ENCODE peak calls at places on chromosome 11, in seven cellular contexts. O is IMR-90, R is psoas muscle, M is fibroblast of lung, E is mucosa of descending colon, Z is GM12865, K is fibroblast of pulmonary artery. B is an unnamed sample.

GRCh38 chr11:122019908-122020694 is 95.9 kb downstream of the BLID start:
- DNase-seq in O (no peak), R (no peak), M (no peak), E (no peak), Z (no peak), K (no peak), B (no peak)

GRCh38 chr11:68269414-68270081 is 2.2 kb downstream of the C11orf24 start:
- DNase-seq in O (peak), R (no peak), M (peak), E (no peak), Z (no peak), K (peak), B (no peak)

GRCh38 chr11:126282742-126283591 is at the start of gene TIRAP:
- DNase-seq in O (peak), R (peak), M (peak), E (peak), Z (peak), K (peak), B (peak)

GRCh38 chr11:34600339-34601084 is 20.4 kb upstream of the EHF start:
- DNase-seq in O (peak), R (no peak), M (no peak), E (peak), Z (no peak), K (peak), B (peak)

GRCh38 chr11:36452231-36452630 is 57.8 kb downstream of the TRAF6 start:
- DNase-seq in O (peak), R (no peak), M (peak), E (no peak), Z (no peak), K (peak), B (no peak)

GRCh38 chr11:68997124-68997994 is 15.7 kb downstream of the MRGPRF start:
- DNase-seq in O (no peak), R (no peak), M (no peak), E (peak), Z (no peak), K (no peak), B (no peak)

GRCh38 chr11:27241316-27242122 is 121.5 kb downstream of the CCDC34 start:
- DNase-seq in O (peak), R (no peak), M (peak), E (no peak), Z (no peak), K (peak), B (no peak)

GRCh38 chr11:58900479-58901420 is 38.5 kb upstream of the GLYATL1 start:
- DNase-seq in O (peak), R (peak), M (peak), E (peak), Z (peak), K (peak), B (no peak)

GRCh38 chr11:76769645-76770586 is 13.2 kb upstream of the TSKU start:
- DNase-seq in O (peak), R (no peak), M (peak), E (peak), Z (no peak), K (peak), B (no peak)

GRCh38 chr11:109933126-109933525 is 160.1 kb upstream of the ZC3H12C start:
- DNase-seq in O (peak), R (no peak), M (peak), E (no peak), Z (no peak), K (peak), B (no peak)

GRCh38 chr11:35112056-35112845 is 26.7 kb upstream of the CD44 start:
- DNase-seq in O (peak), R (no peak), M (no peak), E (no peak), Z (no peak), K (no peak), B (no peak)

GRCh38 chr11:65727865-65728264 is 7.3 kb upstream of the RNASEH2C start:
- DNase-seq in O (no peak), R (no peak), M (no peak), E (no peak), Z (no peak), K (no peak), B (peak)

GRCh38 chr11:65722261-65722660 is 1.7 kb upstream of the RNASEH2C start:
- DNase-seq in O (no peak), R (no peak), M (no peak), E (no peak), Z (no peak), K (no peak), B (no peak)

GRCh38 chr11:65726660-65727059 is 6.1 kb upstream of the RNASEH2C start:
- DNase-seq in O (no peak), R (no peak), M (no peak), E (no peak), Z (no peak), K (no peak), B (peak)
- TF ChIP-seq CTCF in O (no peak), R (no peak), M (peak), E (no peak), Z (peak), K (peak), B (no peak)

DNA sequence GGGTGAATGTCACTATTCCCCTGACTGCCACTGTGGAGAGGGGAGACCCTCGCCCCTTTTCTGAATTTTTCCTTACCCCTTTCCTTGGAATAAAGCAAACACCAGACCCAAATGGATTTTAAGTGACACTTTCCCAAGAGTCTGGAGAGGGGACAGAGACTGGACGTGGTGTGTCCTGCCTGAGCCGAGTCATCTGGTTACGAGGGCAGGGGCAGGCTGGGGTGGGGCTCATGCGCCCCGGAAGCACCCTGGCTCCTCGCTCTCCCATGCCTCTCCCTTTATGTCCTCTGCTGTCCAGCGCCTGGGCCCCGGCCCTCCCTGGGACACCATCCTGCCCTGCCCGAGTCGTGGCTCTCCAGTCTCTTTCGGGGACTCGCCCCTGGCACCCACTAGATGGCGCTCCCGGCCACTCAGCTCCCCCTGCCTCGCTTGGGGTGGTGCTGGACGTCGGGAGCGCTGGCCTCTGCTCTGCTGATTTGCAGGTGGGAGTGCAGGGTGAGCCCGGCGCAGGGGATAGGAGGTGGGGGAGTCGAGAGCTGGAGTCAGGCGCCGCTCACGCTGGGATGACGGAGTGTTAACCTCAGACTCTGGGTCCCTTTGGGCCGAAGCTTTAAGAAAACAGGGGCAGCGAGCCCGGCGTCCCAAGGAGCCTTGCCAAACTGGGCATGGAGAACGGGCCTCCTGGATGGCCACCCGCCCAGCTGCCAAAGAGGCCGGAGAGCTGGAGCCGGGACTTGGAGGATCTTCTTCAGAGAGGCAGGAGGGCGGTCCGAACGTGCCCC is 89.8 kb downstream of the RPS6KA4 start:
- DNase-seq in O (peak), R (peak), M (peak), E (peak), Z (peak), K (peak), B (peak)
- TF ChIP-seq CTCF in O (peak), R (peak), M (peak), E (peak), Z (peak), K (peak), B (peak)

DNA sequence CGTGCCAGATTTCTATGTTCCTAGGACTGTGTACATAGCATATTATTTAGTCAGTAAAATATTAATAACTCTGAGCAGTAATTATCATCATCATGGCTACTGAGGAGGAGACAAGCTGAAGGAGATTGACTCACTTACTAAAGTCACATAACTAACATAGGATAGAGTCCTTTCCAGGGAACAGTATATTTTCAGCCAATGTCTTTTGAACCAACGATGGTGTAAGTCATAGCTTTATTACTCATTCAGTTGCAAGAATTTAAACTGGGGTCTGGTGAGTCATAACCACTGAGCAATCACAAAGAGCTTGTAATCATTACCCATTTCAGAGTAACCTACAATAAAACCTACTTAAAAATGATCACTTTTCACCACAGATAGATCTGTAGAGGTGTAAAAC is 1564.8 kb upstream of the TENM4 start:
- DNase-seq in O (peak), R (no peak), M (peak), E (no peak), Z (no peak), K (peak), B (no peak)
- TF ChIP-seq CTCF in O (no peak), R (no peak), M (no peak), E (no peak), Z (no peak), K (no peak), B (no peak)

GRCh38 chr11:124889692-124890091 is 8.0 kb downstream of the ROBO4 start:
- DNase-seq in O (no peak), R (no peak), M (no peak), E (no peak), Z (no peak), K (no peak), B (no peak)

GRCh38 chr11:124890701-124891389 is 6.8 kb downstream of the ROBO4 start:
- DNase-seq in O (no peak), R (no peak), M (no peak), E (no peak), Z (no peak), K (no peak), B (peak)

GRCh38 chr11:124892750-124893454 is 4.8 kb downstream of the ROBO4 start:
- DNase-seq in O (no peak), R (no peak), M (no peak), E (no peak), Z (no peak), K (peak), B (peak)

GRCh38 chr11:124892131-124892530 is 5.5 kb downstream of the ROBO4 start:
- DNase-seq in O (no peak), R (no peak), M (no peak), E (no peak), Z (no peak), K (no peak), B (no peak)

DNA sequence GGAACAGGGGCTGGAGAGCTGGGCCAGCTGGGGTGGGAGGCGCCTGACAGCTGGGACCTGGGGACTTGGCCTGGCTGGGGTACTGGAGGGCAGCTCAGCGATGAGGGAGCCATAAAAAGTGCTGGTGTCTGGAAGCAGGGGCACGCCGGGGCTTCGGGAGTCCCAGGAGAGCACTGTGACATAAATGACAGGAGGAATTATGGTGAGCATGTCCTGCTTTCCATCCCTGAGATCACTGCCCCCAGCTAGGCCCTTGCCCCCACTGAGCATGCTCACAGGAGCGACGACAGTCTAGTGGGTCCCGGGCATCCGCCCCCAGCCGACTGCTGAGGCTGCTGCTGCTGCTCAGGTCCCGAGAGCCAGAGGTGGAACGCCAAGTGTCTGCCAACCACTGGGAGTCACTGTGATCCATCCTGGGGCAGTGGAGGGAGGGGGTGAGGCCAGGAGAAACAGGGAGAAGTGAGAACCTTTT is 6.2 kb downstream of the ROBO4 start:
- DNase-seq in O (no peak), R (no peak), M (no peak), E (no peak), Z (no peak), K (no peak), B (peak)
- TF ChIP-seq CTCF in O (peak), R (no peak), M (no peak), E (no peak), Z (no peak), K (no peak), B (no peak)

GRCh38 chr11:116788534-116788933 is 711 bp upstream of the ZPR1 start:
- DNase-seq in O (no peak), R (no peak), M (no peak), E (no peak), Z (no peak), K (no peak), B (no peak)

GRCh38 chr11:116787436-116787785 is 412 bp downstream of the ZPR1 start:
- DNase-seq in O (peak), R (no peak), M (no peak), E (no peak), Z (no peak), K (no peak), B (no peak)

GRCh38 chr11:116786966-116787365 is 857 bp downstream of the ZPR1 start:
- DNase-seq in O (no peak), R (no peak), M (no peak), E (no peak), Z (no peak), K (no peak), B (no peak)

GRCh38 chr11:116786360-116786759 is 1.5 kb downstream of the ZPR1 start:
- DNase-seq in O (no peak), R (no peak), M (no peak), E (no peak), Z (no peak), K (no peak), B (no peak)

GRCh38 chr11:116787786-116788486 is at the start of gene ZPR1:
- DNase-seq in O (peak), R (peak), M (peak), E (peak), Z (peak), K (peak), B (peak)
- TF ChIP-seq CTCF in O (no peak), R (no peak), M (no peak), E (no peak), Z (no peak), K (no peak), B (no peak)

DNA sequence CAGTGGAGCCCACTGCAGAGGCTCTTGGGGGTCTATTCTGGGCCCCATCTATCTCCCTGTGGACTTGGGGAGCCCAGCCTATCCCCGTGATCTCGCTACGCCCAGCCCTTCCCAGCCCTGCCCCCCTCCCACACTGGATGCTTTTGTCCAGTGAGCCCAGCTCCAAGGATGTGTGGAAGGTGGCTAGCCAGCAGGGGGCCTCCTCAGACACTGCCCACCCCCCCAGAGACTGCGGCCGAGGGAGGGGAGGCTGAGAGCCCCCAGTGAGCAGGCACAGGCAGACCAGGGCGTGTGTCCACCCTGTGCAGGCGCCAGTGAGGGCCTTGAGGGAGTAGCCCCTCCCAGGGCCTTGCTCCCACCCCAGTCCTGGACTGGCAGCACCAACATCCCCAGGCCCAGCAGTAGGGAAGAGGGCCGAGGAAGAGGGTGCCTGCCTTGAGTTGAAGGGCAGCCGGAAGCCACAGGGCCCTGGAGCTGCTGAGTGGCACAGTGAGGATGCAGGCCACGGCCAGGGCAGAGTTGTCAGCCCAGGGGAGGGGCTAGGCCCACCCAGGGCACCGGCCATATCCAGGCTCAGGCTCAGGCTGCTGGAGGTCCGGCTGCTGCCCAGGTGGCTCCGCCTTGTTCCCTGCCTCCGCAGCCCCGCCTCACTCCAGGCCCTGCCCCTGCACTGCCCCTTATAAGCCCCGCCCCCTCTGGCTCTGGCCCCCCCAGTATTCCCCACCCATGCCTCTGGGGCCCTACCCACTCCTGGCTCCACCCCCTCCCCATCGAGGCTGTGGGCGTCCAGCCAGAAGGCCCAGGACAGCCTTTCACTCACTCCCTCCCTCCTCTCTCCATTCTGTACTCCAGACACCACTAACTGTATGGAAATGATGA is 28.0 kb downstream of the MOB2 start:
- DNase-seq in O (peak), R (peak), M (peak), E (peak), Z (no peak), K (peak), B (no peak)
- TF ChIP-seq CTCF in O (peak), R (no peak), M (peak), E (no peak), Z (no peak), K (peak), B (peak)